ENCODE peak calls at places on chromosomes 13 and 19, in six cellular contexts. V is aorta, T is right lobe of liver, U is GM12878, B is RWPE1, D is Peyer's patch. X is an unnamed sample.

GRCh38 chr19:33096005-33096404 is 15.0 kb downstream of the GPATCH1 start:
- DNase-seq in U (no peak), V (no peak), D (no peak), T (no peak), B (peak), X (no peak)

GRCh38 chr19:28508666-28509065 is 704.3 kb downstream of the UQCRFS1 start:
- DNase-seq in B (no peak), V (no peak), D (no peak), T (peak), U (no peak), X (no peak)

GRCh38 chr19:57578487-57579205 is at the start of gene ZNF416:
- DNase-seq in B (peak), D (peak), T (peak), V (peak), U (peak), X (peak)

GRCh38 chr19:9941236-9941635 is 4.9 kb upstream of the OLFM2 start:
- DNase-seq in U (no peak), V (no peak), D (no peak), T (no peak), B (no peak), X (no peak)

GRCh38 chr19:5480427-5480836 is 25.2 kb downstream of the ZNRF4 start:
- DNase-seq in T (no peak), D (no peak), U (no peak), V (no peak), B (peak), X (no peak)

GRCh38 chr19:54186934-54187381 is 2.4 kb downstream of the MBOAT7 start:
- DNase-seq in D (peak), B (no peak), T (no peak), U (no peak), V (peak), X (no peak)

GRCh38 chr19:17953316-17953801 is 13.5 kb upstream of the KCNN1 start:
- DNase-seq in V (no peak), B (no peak), D (no peak), T (no peak), U (no peak), X (no peak)

GRCh38 chr19:4575267-4575793 is 15.8 kb upstream of the SEMA6B start:
- DNase-seq in T (peak), V (no peak), U (no peak), D (no peak), B (peak), X (peak)

GRCh38 chr19:2560369-2560768 is 84.4 kb downstream of the GADD45B start:
- DNase-seq in V (peak), U (no peak), D (no peak), B (no peak), T (no peak), X (no peak)

GRCh38 chr19:2315818-2316353 is 7.9 kb upstream of the LINGO3 start:
- DNase-seq in T (peak), D (peak), B (no peak), U (no peak), V (peak), X (no peak)

GRCh38 chr13:91046715-91047327 is 300.7 kb upstream of the MIR17HG start:
- DNase-seq in B (no peak), D (no peak), U (no peak), V (no peak), T (no peak), X (no peak)

GRCh38 chr19:4375620-4376228 is 24.6 kb downstream of the SH3GL1 start:
- DNase-seq in V (peak), T (no peak), U (peak), D (no peak), B (no peak), X (no peak)

GRCh38 chr19:47021536-47022139 is 2.0 kb downstream of the NPAS1 start:
- DNase-seq in D (no peak), V (no peak), B (no peak), U (no peak), T (no peak), X (no peak)

GRCh38 chr13:102089177-102089576 is 312.7 kb downstream of the FGF14 start:
- DNase-seq in U (no peak), D (no peak), B (no peak), T (no peak), V (no peak), X (no peak)

GRCh38 chr19:50779504-50780457 is 9.5 kb downstream of the GPR32 start:
- DNase-seq in U (no peak), B (no peak), D (no peak), T (no peak), V (no peak), X (no peak)

GRCh38 chr13:111005364-111005763 is 90.5 kb upstream of the ANKRD10 start:
- DNase-seq in V (no peak), D (no peak), T (no peak), U (no peak), B (no peak), X (no peak)

GRCh38 chr13:41019027-41019487 is at the start of gene ELF1:
- DNase-seq in B (peak), V (peak), T (no peak), U (peak), D (no peak), X (peak)

GRCh38 chr19:12995596-12996541 is 594 bp downstream of the NFIX start:
- DNase-seq in T (peak), B (no peak), D (peak), V (peak), U (no peak), X (no peak)

GRCh38 chr13:26965976-26966375 is 205.4 kb upstream of the GPR12 start:
- DNase-seq in T (peak), U (no peak), V (no peak), D (no peak), B (no peak), X (no peak)

GRCh38 chr13:39675904-39676303 is 20.4 kb downstream of the COG6 start:
- DNase-seq in U (no peak), T (no peak), D (no peak), B (no peak), V (no peak), X (no peak)

GRCh38 chr19:30046522-30046921 is 104.5 kb downstream of the URI1 start:
- DNase-seq in U (peak), D (no peak), V (no peak), B (no peak), T (no peak), X (no peak)

GRCh38 chr13:99425485-99426341 is 75.6 kb upstream of the TM9SF2 start:
- DNase-seq in T (no peak), B (no peak), V (peak), D (no peak), U (peak), X (no peak)

GRCh38 chr13:104132849-104133248 is 1066.6 kb upstream of the SLC10A2 start:
- DNase-seq in B (no peak), T (no peak), D (no peak), V (no peak), U (no peak), X (no peak)

GRCh38 chr19:45492627-45493470 is 4.0 kb downstream of the RTN2 start:
- DNase-seq in T (peak), D (no peak), U (no peak), V (no peak), B (no peak), X (peak)

GRCh38 chr19:5218963-5219530 is 121.6 kb downstream of the PTPRS start:
- DNase-seq in V (no peak), B (no peak), U (no peak), D (no peak), T (no peak), X (no peak)

GRCh38 chr13:113097651-113098050 is 7.9 kb upstream of the F7 start:
- DNase-seq in V (no peak), B (no peak), U (no peak), T (no peak), D (no peak), X (no peak)
- H3K27ac ChIP-seq in V (no peak), B (no peak), U (no peak), T (no peak), D (no peak), X (no peak)

DNA sequence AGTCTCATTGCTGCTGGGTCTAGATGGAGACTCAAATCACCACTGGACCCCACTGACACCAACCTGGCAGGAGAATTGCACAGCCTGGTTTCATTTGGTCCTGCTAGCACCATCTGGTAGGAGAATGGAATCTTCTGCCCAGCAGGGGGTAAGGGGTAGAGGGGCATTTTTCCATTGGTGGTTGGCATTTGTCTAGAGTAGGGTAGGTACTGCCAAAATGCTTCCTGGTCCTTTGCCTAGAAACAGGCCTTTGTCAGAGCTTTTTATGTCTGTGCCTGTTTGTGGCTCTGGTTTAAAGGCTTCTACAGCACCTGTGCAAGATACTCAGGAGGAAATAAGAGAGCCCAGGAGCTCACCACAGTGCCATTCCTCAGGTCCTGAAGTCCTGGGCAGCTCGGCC is 121.3 kb downstream of the KCTD12 start:
- DNase-seq in D (no peak), V (no peak), B (no peak), T (no peak), U (no peak), X (no peak)
- H3K27ac ChIP-seq in D (no peak), V (no peak), B (peak), T (no peak), U (no peak), X (peak)

GRCh38 chr13:37680137-37680536 is 81.6 kb upstream of the POSTN start:
- DNase-seq in B (no peak), U (no peak), V (no peak), T (no peak), D (no peak), X (no peak)
- H3K27ac ChIP-seq in B (no peak), U (no peak), V (no peak), T (peak), D (no peak), X (no peak)

GRCh38 chr13:97214921-97215320 is 7.2 kb upstream of the MBNL2 start:
- DNase-seq in U (no peak), B (no peak), T (no peak), D (no peak), V (no peak), X (no peak)
- H3K27ac ChIP-seq in U (no peak), B (no peak), T (no peak), D (no peak), V (no peak), X (no peak)

GRCh38 chr13:112576768-112577167 is 11.2 kb downstream of the TUBGCP3 start:
- DNase-seq in B (no peak), T (no peak), D (no peak), U (no peak), V (no peak), X (no peak)

GRCh38 chr13:112574476-112575294 is 13.3 kb downstream of the TUBGCP3 start:
- DNase-seq in T (no peak), B (no peak), U (no peak), V (no peak), D (no peak), X (no peak)

GRCh38 chr13:112576191-112576590 is 11.8 kb downstream of the TUBGCP3 start:
- DNase-seq in D (no peak), U (no peak), T (no peak), B (no peak), V (no peak), X (no peak)

GRCh38 chr13:112575295-112575622 is 12.7 kb downstream of the TUBGCP3 start:
- DNase-seq in B (no peak), U (no peak), D (no peak), T (no peak), V (no peak), X (no peak)

GRCh38 chr13:112575680-112576079 is 12.3 kb downstream of the TUBGCP3 start:
- DNase-seq in B (no peak), V (no peak), D (no peak), T (no peak), U (no peak), X (no peak)
- H3K27ac ChIP-seq in B (no peak), V (no peak), D (no peak), T (no peak), U (no peak), X (no peak)

X was measured in breast epithelium.